ENCODE peak calls at places on chromosomes 4 and X, in six cellular contexts. One of them, this sample, is unnamed.

GRCh38 chr4:182625193-182625592 is 292.0 kb downstream of the DCTD start:
- DNase-seq in mesendoderm: no peak
- DNase-seq in IMR-90: no peak
- DNase-seq in mesenchymal stem cell: no peak
- DNase-seq in neuronal stem cell: no peak
- DNase-seq in H1: no peak
- DNase-seq in this sample: no peak

GRCh38 chrX:43860646-43861370 is 21.4 kb downstream of the MAOB start:
- DNase-seq in H1: no peak
- DNase-seq in mesenchymal stem cell: peak; percentile 1
- DNase-seq in IMR-90: peak; percentile 1
- DNase-seq in mesendoderm: no peak
- DNase-seq in neuronal stem cell: no peak
- DNase-seq in this sample: no peak

GRCh38 chrX:21996872-21997271 is 35.3 kb upstream of the PHEX start:
- DNase-seq in H1: no peak
- DNase-seq in neuronal stem cell: no peak
- DNase-seq in IMR-90: peak; percentile 84
- DNase-seq in mesenchymal stem cell: peak; percentile 70
- DNase-seq in mesendoderm: no peak
- DNase-seq in this sample: no peak

GRCh38 chr4:24210332-24210902 is 320.6 kb upstream of the PPARGC1A start:
- DNase-seq in neuronal stem cell: no peak
- DNase-seq in IMR-90: peak; percentile 96
- DNase-seq in mesenchymal stem cell: peak; percentile 86
- DNase-seq in mesendoderm: no peak
- DNase-seq in H1: no peak
- DNase-seq in this sample: no peak

GRCh38 chr4:99403380-99404194 is 31.6 kb downstream of the ADH7 start:
- DNase-seq in neuronal stem cell: no peak
- DNase-seq in H1: no peak
- DNase-seq in mesenchymal stem cell: no peak
- DNase-seq in IMR-90: peak; percentile 74
- DNase-seq in mesendoderm: no peak
- DNase-seq in this sample: no peak

GRCh38 chrX:21955398-21956189 is 15.1 kb downstream of the SMS start:
- DNase-seq in neuronal stem cell: no peak
- DNase-seq in mesenchymal stem cell: no peak
- DNase-seq in mesendoderm: no peak
- DNase-seq in IMR-90: no peak
- DNase-seq in H1: no peak
- DNase-seq in this sample: no peak

GRCh38 chr4:74426101-74426500 is 18.8 kb upstream of the AREG start:
- DNase-seq in mesendoderm: no peak
- DNase-seq in H1: no peak
- DNase-seq in neuronal stem cell: no peak
- DNase-seq in mesenchymal stem cell: peak; percentile 96
- DNase-seq in IMR-90: peak; percentile 91
- DNase-seq in this sample: no peak

GRCh38 chr4:120156115-120156718 is 89.6 kb upstream of the MAD2L1 start:
- DNase-seq in mesendoderm: peak; percentile 79
- DNase-seq in IMR-90: peak; percentile 80
- DNase-seq in neuronal stem cell: peak; percentile 69
- DNase-seq in mesenchymal stem cell: peak; percentile 69
- DNase-seq in H1: peak; percentile 5
- DNase-seq in this sample: peak; percentile 42

GRCh38 chr4:105994061-105994460 is 98.8 kb downstream of the NPNT start:
- DNase-seq in mesendoderm: no peak
- DNase-seq in IMR-90: no peak
- DNase-seq in mesenchymal stem cell: no peak
- DNase-seq in neuronal stem cell: no peak
- DNase-seq in H1: no peak
- DNase-seq in this sample: no peak

GRCh38 chr4:138869631-138870030 is 145.9 kb upstream of the NOCT start:
- DNase-seq in H1: no peak
- DNase-seq in neuronal stem cell: no peak
- DNase-seq in IMR-90: no peak
- DNase-seq in mesendoderm: no peak
- DNase-seq in mesenchymal stem cell: no peak
- DNase-seq in this sample: no peak

GRCh38 chrX:115625577-115626301 is 64.8 kb downstream of the PLS3 start:
- DNase-seq in IMR-90: peak; percentile 57
- DNase-seq in neuronal stem cell: no peak
- DNase-seq in mesenchymal stem cell: peak; percentile 53
- DNase-seq in H1: no peak
- DNase-seq in mesendoderm: peak; percentile 62
- DNase-seq in this sample: peak; percentile 76

GRCh38 chr4:123746981-123747380 is 350.4 kb downstream of the SPRY1 start:
- DNase-seq in IMR-90: no peak
- DNase-seq in mesendoderm: peak; percentile 59
- DNase-seq in neuronal stem cell: no peak
- DNase-seq in mesenchymal stem cell: no peak
- DNase-seq in H1: no peak
- DNase-seq in this sample: no peak

GRCh38 chr4:23945521-23946017 is 55.7 kb upstream of the PPARGC1A start:
- DNase-seq in H1: no peak
- DNase-seq in IMR-90: peak; percentile 86
- DNase-seq in neuronal stem cell: no peak
- DNase-seq in mesendoderm: no peak
- DNase-seq in mesenchymal stem cell: peak; percentile 90
- DNase-seq in this sample: peak; percentile 80

GRCh38 chrX:103311401-103311785 is 603 bp upstream of the BEX2 start:
- DNase-seq in H1: no peak
- DNase-seq in IMR-90: no peak
- DNase-seq in mesendoderm: no peak
- DNase-seq in mesenchymal stem cell: no peak
- DNase-seq in neuronal stem cell: no peak
- DNase-seq in this sample: no peak

GRCh38 chr4:142265536-142265935 is 580.6 kb downstream of the INPP4B start:
- DNase-seq in IMR-90: peak; percentile 75
- DNase-seq in H1: no peak
- DNase-seq in mesendoderm: no peak
- DNase-seq in neuronal stem cell: no peak
- DNase-seq in mesenchymal stem cell: peak; percentile 44
- DNase-seq in this sample: no peak

GRCh38 chr4:36290641-36291040 is 9.2 kb downstream of the DTHD1 start:
- DNase-seq in mesendoderm: no peak
- DNase-seq in neuronal stem cell: no peak
- DNase-seq in IMR-90: no peak
- DNase-seq in mesenchymal stem cell: no peak
- DNase-seq in H1: no peak
- DNase-seq in this sample: no peak

GRCh38 chrX:97290199-97290598 is 406.5 kb downstream of the RPA4 start:
- DNase-seq in mesendoderm: peak; percentile 36
- DNase-seq in IMR-90: no peak
- DNase-seq in H1: peak; percentile 2
- DNase-seq in neuronal stem cell: no peak
- DNase-seq in mesenchymal stem cell: no peak
- DNase-seq in this sample: no peak

GRCh38 chrX:151393514-151393913 is 3.5 kb upstream of the VMA21 start:
- DNase-seq in H1: no peak
- DNase-seq in IMR-90: no peak
- DNase-seq in neuronal stem cell: peak; percentile 18
- DNase-seq in mesendoderm: peak; percentile 86
- DNase-seq in mesenchymal stem cell: no peak
- DNase-seq in this sample: peak; percentile 8

GRCh38 chr4:86333236-86333635 is 26.6 kb downstream of the MAPK10 start:
- DNase-seq in H1: no peak
- DNase-seq in mesendoderm: no peak
- DNase-seq in mesenchymal stem cell: no peak
- DNase-seq in neuronal stem cell: no peak
- DNase-seq in IMR-90: no peak
- DNase-seq in this sample: no peak

GRCh38 chr4:72077346-72077745 is 45.5 kb downstream of the NPFFR2 start:
- DNase-seq in mesenchymal stem cell: no peak
- DNase-seq in IMR-90: no peak
- DNase-seq in H1: no peak
- DNase-seq in mesendoderm: no peak
- DNase-seq in neuronal stem cell: no peak
- DNase-seq in this sample: no peak

GRCh38 chrX:123878177-123878576 is 18.3 kb downstream of the XIAP start:
- DNase-seq in mesendoderm: no peak
- DNase-seq in neuronal stem cell: no peak
- DNase-seq in mesenchymal stem cell: peak; percentile 62
- DNase-seq in IMR-90: peak; percentile 42
- DNase-seq in H1: no peak
- DNase-seq in this sample: no peak

GRCh38 chrX:30892591-30892990 is 3.5 kb upstream of the TAB3 start:
- DNase-seq in mesenchymal stem cell: no peak
- DNase-seq in neuronal stem cell: no peak
- DNase-seq in mesendoderm: peak; percentile 77
- DNase-seq in H1: no peak
- DNase-seq in IMR-90: no peak
- DNase-seq in this sample: peak; percentile 84

GRCh38 chr4:132691668-132692067 is 457.4 kb upstream of the PCDH10 start:
- DNase-seq in mesendoderm: no peak
- DNase-seq in H1: no peak
- DNase-seq in mesenchymal stem cell: no peak
- DNase-seq in IMR-90: no peak
- DNase-seq in neuronal stem cell: no peak
- DNase-seq in this sample: no peak

GRCh38 chr4:88619973-88620372 is 27.7 kb downstream of the HERC3 start:
- DNase-seq in IMR-90: peak; percentile 40
- DNase-seq in mesendoderm: no peak
- DNase-seq in mesenchymal stem cell: peak; percentile 9
- DNase-seq in H1: no peak
- DNase-seq in neuronal stem cell: no peak
- DNase-seq in this sample: no peak

GRCh38 chrX:146907391-146908240 is 93.1 kb upstream of the CXorf51A start:
- DNase-seq in mesenchymal stem cell: peak; percentile 0
- DNase-seq in H1: no peak
- DNase-seq in neuronal stem cell: no peak
- DNase-seq in IMR-90: no peak
- DNase-seq in mesendoderm: peak; percentile 0
- DNase-seq in this sample: no peak

GRCh38 chrX:19555683-19556082 is 40.4 kb upstream of the MAP3K15 start:
- DNase-seq in IMR-90: no peak
- DNase-seq in H1: no peak
- DNase-seq in mesendoderm: no peak
- DNase-seq in neuronal stem cell: no peak
- DNase-seq in mesenchymal stem cell: no peak
- DNase-seq in this sample: no peak

GRCh38 chrX:13000311-13000811 is 25.5 kb downstream of the TMSB4X start:
- DNase-seq in mesenchymal stem cell: no peak
- DNase-seq in mesendoderm: no peak
- DNase-seq in H1: no peak
- DNase-seq in IMR-90: no peak
- DNase-seq in neuronal stem cell: no peak
- DNase-seq in this sample: no peak

GRCh38 chr4:99723555-99724450 is 66.2 kb upstream of the C4orf54 start:
- DNase-seq in IMR-90: peak; percentile 88
- DNase-seq in mesenchymal stem cell: peak; percentile 82
- DNase-seq in mesendoderm: peak; percentile 46
- DNase-seq in H1: no peak
- DNase-seq in neuronal stem cell: no peak
- DNase-seq in this sample: peak; percentile 94

GRCh38 chr4:155602351-155603140 is 64.1 kb upstream of the GUCY1A1 start:
- DNase-seq in mesendoderm: peak; percentile 33
- DNase-seq in H1: no peak
- DNase-seq in mesenchymal stem cell: peak; percentile 45
- DNase-seq in IMR-90: no peak
- DNase-seq in neuronal stem cell: no peak
- DNase-seq in this sample: peak; percentile 58
- H3K4me3 ChIP-seq in mesendoderm: no peak overlapping the region
- H3K4me3 ChIP-seq in H1: no peak overlapping the region
- H3K4me3 ChIP-seq in mesenchymal stem cell: no peak overlapping the region
- H3K4me3 ChIP-seq in IMR-90: no peak overlapping the region
- H3K4me3 ChIP-seq in neuronal stem cell: no peak overlapping the region
- H3K4me3 ChIP-seq in this sample: no peak overlapping the region

DNA sequence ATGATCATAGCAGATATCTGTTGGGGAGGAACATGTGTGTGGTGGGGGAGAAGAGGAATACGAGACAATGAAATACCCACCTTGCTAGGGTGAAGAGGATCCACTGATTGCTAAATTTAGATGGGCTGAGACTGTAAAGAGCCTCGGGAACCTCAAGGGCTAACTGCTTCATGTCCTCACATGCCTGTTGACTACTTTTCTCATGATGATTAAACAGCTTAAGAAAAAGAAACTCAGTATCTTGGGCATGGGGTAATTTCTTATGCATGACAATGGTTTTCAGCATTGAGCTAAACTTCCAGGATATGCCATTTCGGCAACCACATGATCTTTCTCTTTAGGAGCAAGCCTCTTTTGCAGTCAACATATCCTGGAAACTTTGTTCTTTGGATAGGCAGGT is 3.9 kb upstream of the LNX1 start:
- DNase-seq in H1: no peak
- DNase-seq in neuronal stem cell: no peak
- DNase-seq in IMR-90: no peak
- DNase-seq in mesenchymal stem cell: no peak
- DNase-seq in mesendoderm: no peak
- DNase-seq in this sample: no peak
- H2AK5ac ChIP-seq in H1: no peak overlapping the region
- H2AK5ac ChIP-seq in neuronal stem cell: no peak overlapping the region
- H2AK5ac ChIP-seq in IMR-90: peak overlapping the region; percentile 17
- H2AK5ac ChIP-seq in mesenchymal stem cell: no peak overlapping the region
- H2AK5ac ChIP-seq in mesendoderm: no peak overlapping the region
- H2AK5ac ChIP-seq in this sample: no peak overlapping the region

DNA sequence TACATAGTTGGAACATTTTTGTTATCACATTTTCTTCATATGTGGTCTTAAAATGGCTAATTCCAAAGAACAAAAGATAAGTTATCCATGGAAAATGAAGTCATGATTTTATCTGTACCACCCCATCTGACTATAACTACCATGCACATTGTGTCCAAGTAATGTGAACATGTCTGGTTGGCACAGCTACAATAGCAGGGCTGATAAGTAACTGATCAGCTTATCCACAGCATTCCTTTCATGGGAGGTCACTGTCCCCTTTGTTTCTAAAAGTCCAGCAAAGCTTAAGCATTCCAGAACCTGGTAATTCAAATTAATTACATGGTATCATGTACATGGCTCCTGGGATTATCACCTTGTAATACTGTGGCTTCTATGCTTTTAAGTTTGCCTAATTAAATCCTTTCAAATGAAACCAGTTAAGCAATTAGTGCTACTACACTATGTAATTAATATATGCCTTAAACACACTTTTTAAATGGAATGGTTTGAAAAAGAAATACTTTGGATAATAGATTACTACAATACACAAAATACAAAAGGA is 21.1 kb upstream of the SORBS2 start:
- DNase-seq in neuronal stem cell: no peak
- DNase-seq in mesendoderm: peak; percentile 50
- DNase-seq in mesenchymal stem cell: no peak
- DNase-seq in H1: no peak
- DNase-seq in IMR-90: peak; percentile 21
- DNase-seq in this sample: no peak
- H2BK5ac ChIP-seq in neuronal stem cell: no peak overlapping the region
- H2BK5ac ChIP-seq in mesendoderm: no peak overlapping the region
- H2BK5ac ChIP-seq in mesenchymal stem cell: no peak overlapping the region
- H2BK5ac ChIP-seq in H1: no peak overlapping the region
- H2BK5ac ChIP-seq in IMR-90: no peak overlapping the region
- H2BK5ac ChIP-seq in this sample: no peak overlapping the region

DNA sequence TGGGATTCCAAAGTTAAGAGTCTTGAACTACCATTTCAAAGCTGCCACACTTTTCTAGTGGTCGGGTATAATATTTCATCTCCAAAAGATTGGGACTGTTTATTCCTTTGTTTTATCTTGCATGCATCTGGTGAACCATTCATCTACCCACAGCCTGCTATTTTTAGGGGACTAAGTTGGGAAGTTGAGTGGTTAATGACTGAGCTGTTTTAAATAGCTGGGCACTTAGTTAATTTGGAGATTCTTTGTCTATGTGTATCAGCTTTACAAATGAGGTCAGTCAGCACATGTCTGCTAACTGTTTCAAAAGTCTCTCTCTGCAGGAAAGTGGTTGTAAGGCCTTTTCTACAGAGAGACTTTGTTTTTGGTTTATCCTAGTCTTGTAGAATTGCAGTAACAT is 8.1 kb downstream of the BMP2K start:
- DNase-seq in neuronal stem cell: no peak
- DNase-seq in H1: no peak
- DNase-seq in IMR-90: peak; percentile 90
- DNase-seq in mesendoderm: no peak
- DNase-seq in mesenchymal stem cell: peak; percentile 83
- DNase-seq in this sample: no peak
- H3K4me3 ChIP-seq in neuronal stem cell: no peak overlapping the region
- H3K4me3 ChIP-seq in H1: no peak overlapping the region
- H3K4me3 ChIP-seq in IMR-90: no peak overlapping the region
- H3K4me3 ChIP-seq in mesendoderm: no peak overlapping the region
- H3K4me3 ChIP-seq in mesenchymal stem cell: no peak overlapping the region
- H3K4me3 ChIP-seq in this sample: no peak overlapping the region